ENCODE peak calls at places on chromosomes 11 and 22, in ten cellular contexts. U is ELR; K is MV-4-11; S is stimulated activated CD8-positive, alpha-beta memory T cell treated with anti-CD3 and anti-CD28 coated beads, Interleukin-4, amount 100 ng/mL, for 4 hours; H is C1 segment of cervical spinal cord; G is stomach; N is EL; J is brain microvascular endothelial cell; L is GM13977; O is AG09319. R is an unnamed sample.

GRCh38 chr11:441418-442274 is at the start of gene ANO9:
- DNase-seq in U (no peak), K (no peak), S (peak), H (no peak), L (peak), J (no peak), N (no peak), O (no peak), G (peak), R (no peak)

GRCh38 chr11:68329496-68329895 is 17.1 kb downstream of the LRP5 start:
- DNase-seq in S (no peak), H (no peak), K (no peak), O (no peak), L (no peak), G (no peak), U (no peak), J (no peak), N (no peak), R (no peak)

GRCh38 chr22:49261616-49262015 is 566.1 kb downstream of the BRD1 start:
- DNase-seq in O (no peak), K (no peak), S (no peak), G (peak), U (no peak), L (no peak), N (no peak), J (no peak), H (no peak), R (no peak)

GRCh38 chr22:49350441-49351121 is 477.1 kb downstream of the BRD1 start:
- DNase-seq in K (no peak), N (no peak), J (no peak), U (no peak), S (no peak), G (no peak), L (no peak), H (no peak), O (no peak), R (no peak)

GRCh38 chr11:103659138-103659734 is 377.2 kb upstream of the DDI1 start:
- DNase-seq in O (no peak), K (no peak), S (no peak), G (no peak), L (no peak), U (peak), H (no peak), N (peak), J (no peak), R (no peak)

GRCh38 chr22:38788417-38788816 is 5.5 kb downstream of the DNAL4 start:
- DNase-seq in O (peak), H (peak), K (no peak), N (peak), G (peak), L (no peak), U (peak), S (no peak), J (peak), R (no peak)

GRCh38 chr11:91796999-91797398 is 427.6 kb upstream of the FAT3 start:
- DNase-seq in O (no peak), U (no peak), N (no peak), L (no peak), S (no peak), K (no peak), J (no peak), H (no peak), G (no peak), R (no peak)

GRCh38 chr11:103792981-103793468 is 243.4 kb upstream of the DDI1 start:
- DNase-seq in J (peak), K (peak), N (peak), O (no peak), U (peak), S (no peak), H (no peak), G (no peak), L (no peak), R (no peak)

GRCh38 chr11:113184498-113184897 is 129.9 kb upstream of the TTC12 start:
- DNase-seq in G (no peak), H (no peak), J (peak), N (peak), U (peak), K (peak), O (peak), L (no peak), S (no peak), R (no peak)

GRCh38 chr11:130775306-130776043 is 140.8 kb downstream of the SNX19 start:
- DNase-seq in G (no peak), O (no peak), H (no peak), J (peak), N (peak), K (no peak), S (no peak), U (peak), L (no peak), R (no peak)

GRCh38 chr22:17397756-17398155 is 28.5 kb downstream of the CECR2 start:
- DNase-seq in L (no peak), J (no peak), U (no peak), N (no peak), H (no peak), G (no peak), K (no peak), S (no peak), O (no peak), R (no peak)